ENCODE peak calls at places on chromosome 12, in four cellular contexts. J, I, O and V are unnamed samples.

GRCh38 chr12:107318804-107319535 is 225.6 kb upstream of the CRY1 start:
- DNase-seq in J (peak), O (no peak), I (peak), V (peak)

GRCh38 chr12:80509781-80510556 is 65.9 kb downstream of the PTPRQ start:
- DNase-seq in I (no peak), J (peak), O (no peak), V (no peak)

GRCh38 chr12:5807090-5807414 is 138.0 kb downstream of the ANO2 start:
- DNase-seq in J (no peak), O (no peak), I (no peak), V (no peak)

GRCh38 chr12:77847060-77847541 is 16.4 kb downstream of the NAV3 start:
- DNase-seq in J (no peak), O (peak), I (no peak), V (no peak)

GRCh38 chr12:25995906-25996305 is 37.4 kb downstream of the RASSF8 start:
- DNase-seq in I (no peak), J (no peak), O (no peak), V (no peak)

GRCh38 chr12:105741786-105742566 is 396.8 kb downstream of the NUAK1 start:
- DNase-seq in I (no peak), J (no peak), O (no peak), V (no peak)

GRCh38 chr12:67758119-67758873 is 109.8 kb downstream of the DYRK2 start:
- DNase-seq in J (peak), I (no peak), O (peak), V (no peak)

GRCh38 chr12:25436206-25436912 is 116.7 kb downstream of the LMNTD1 start:
- DNase-seq in J (peak), O (peak), I (peak), V (no peak)

GRCh38 chr12:790608-791007 is 38.2 kb downstream of the WNK1 start:
- DNase-seq in O (no peak), I (no peak), J (no peak), V (no peak)

GRCh38 chr12:12983420-12984035 is 16.5 kb downstream of the HEBP1 start:
- DNase-seq in I (peak), O (no peak), J (peak), V (no peak)

GRCh38 chr12:78431931-78432330 is 432.6 kb upstream of the SYT1 start:
- DNase-seq in O (no peak), J (no peak), I (no peak), V (no peak)

GRCh38 chr12:49567611-49568441 is at the start of gene MCRS1:
- DNase-seq in I (peak), J (peak), O (peak), V (peak)

GRCh38 chr12:84910549-84911241 is 1.9 kb downstream of the SLC6A15 start:
- DNase-seq in I (no peak), O (no peak), J (peak), V (no peak)

GRCh38 chr12:113071427-113072112 is 15.0 kb downstream of the DTX1 start:
- DNase-seq in O (no peak), J (no peak), I (no peak), V (no peak)

GRCh38 chr12:132881853-132882252 is 5.6 kb downstream of the CHFR start:
- DNase-seq in I (no peak), J (no peak), O (no peak), V (no peak)

GRCh38 chr12:59055204-59055839 is 135.0 kb upstream of the LRIG3 start:
- DNase-seq in I (no peak), J (no peak), O (no peak), V (no peak)

GRCh38 chr12:122984612-122985358 is 4.3 kb downstream of the ARL6IP4 start:
- DNase-seq in O (no peak), I (no peak), J (no peak), V (no peak)

GRCh38 chr12:66813137-66813867 is 134.4 kb upstream of the GRIP1 start:
- DNase-seq in J (no peak), I (no peak), O (no peak), V (no peak)

GRCh38 chr12:21433525-21433924 is 3.9 kb upstream of the PYROXD1 start:
- DNase-seq in O (no peak), J (no peak), I (no peak), V (no peak)

GRCh38 chr12:49622501-49623141 is 740 bp upstream of the PRPF40B start:
- DNase-seq in J (no peak), O (peak), I (no peak), V (peak)

GRCh38 chr12:59023861-59024424 is 103.6 kb upstream of the LRIG3 start:
- DNase-seq in O (no peak), J (no peak), I (no peak), V (no peak)

GRCh38 chr12:119505001-119505400 is 88.6 kb upstream of the TMEM233 start:
- DNase-seq in J (no peak), O (no peak), I (no peak), V (no peak)

GRCh38 chr12:11822071-11822818 is 172.8 kb downstream of the ETV6 start:
- DNase-seq in J (no peak), O (peak), I (no peak), V (no peak)

GRCh38 chr12:109753959-109754358 is 40.3 kb downstream of the FAM222A start:
- DNase-seq in J (peak), I (no peak), O (no peak), V (no peak)

GRCh38 chr12:83378186-83378727 is 691.6 kb downstream of the TMTC2 start:
- DNase-seq in I (no peak), J (no peak), O (no peak), V (no peak)

GRCh38 chr12:120199595-120200306 is 1.2 kb downstream of the RPLP0 start:
- DNase-seq in I (no peak), O (no peak), J (no peak), V (no peak)

GRCh38 chr12:2248901-2249381 is 196.2 kb downstream of the CACNA1C start:
- DNase-seq in O (peak), I (no peak), J (peak), V (no peak)

DNA sequence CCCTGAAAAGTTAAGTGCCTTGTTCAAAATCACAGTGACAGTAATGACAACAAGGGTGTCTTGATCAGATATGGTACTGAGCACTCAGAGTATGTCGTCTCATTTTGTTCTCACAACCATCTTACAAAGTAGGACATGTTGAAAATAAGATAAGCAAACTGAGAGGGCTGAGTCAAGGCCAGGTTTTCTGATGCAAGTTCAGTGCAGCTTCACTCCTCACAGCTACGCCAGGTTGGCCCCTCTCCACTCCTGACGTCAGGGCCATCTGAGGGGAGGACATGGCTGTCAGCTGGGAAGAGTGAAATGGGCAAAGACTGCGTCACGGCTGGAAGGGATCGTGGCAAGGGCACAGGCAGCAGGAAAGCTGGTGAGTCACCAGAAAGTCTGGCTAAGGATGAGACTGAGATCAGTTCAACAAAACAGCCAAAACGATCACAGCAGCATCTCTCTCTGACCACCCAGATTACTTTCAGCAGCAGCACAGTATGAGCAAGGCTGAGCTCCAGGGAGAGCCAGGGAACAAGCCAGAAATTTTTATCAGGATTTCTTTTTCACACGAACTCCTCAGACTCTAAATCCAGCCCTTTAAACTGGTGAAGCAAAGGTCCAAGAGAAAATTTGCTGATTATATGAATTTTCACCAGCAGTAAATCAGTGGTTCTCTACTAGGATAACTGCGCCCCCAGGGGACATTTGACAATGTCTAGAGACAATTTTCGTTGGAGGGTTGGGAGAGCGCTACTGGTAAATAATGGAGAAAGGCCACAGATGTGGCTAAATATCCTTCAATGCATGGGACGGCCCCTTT is 297.9 kb upstream of the AMIGO2 start:
- DNase-seq in O (no peak), J (no peak), I (peak), V (no peak)
- TF ChIP-seq NRF1 in O (no peak), J (no peak), I (peak), V (no peak)

DNA sequence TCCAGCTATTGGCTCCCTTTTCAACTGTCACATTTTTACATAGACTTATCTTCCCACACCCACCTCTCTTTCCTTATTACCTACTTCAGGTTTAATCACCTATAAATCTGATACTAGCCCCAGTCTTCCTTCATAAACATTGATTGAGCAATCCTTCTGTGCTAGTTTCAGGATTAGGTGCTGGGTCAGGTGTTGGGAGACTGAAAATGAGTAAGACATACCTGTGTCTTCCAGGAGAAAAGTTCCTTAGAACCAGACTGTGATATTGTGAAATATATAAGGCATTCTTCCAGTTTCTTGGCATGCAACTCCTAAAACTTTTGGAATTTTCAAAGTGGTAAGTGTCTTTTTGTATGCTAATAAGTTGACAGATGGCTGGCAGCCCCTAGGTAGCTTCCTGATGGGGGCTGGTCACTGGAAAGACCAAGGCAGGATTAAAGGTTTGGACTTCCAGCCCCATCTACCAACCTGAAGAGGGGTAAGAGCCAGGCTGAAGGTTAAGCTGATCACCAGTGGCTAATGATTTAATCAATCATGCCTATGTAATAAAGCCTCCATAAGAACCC is 4.6 kb downstream of the ANO6 start:
- DNase-seq in O (no peak), J (no peak), I (no peak), V (no peak)
- TF ChIP-seq NRF1 in O (no peak), J (no peak), I (no peak), V (no peak)

GRCh38 chr12:94134226-94134795 is 14.1 kb upstream of the PLXNC1 start:
- DNase-seq in O (no peak), J (peak), I (peak), V (no peak)
- TF ChIP-seq NRF1 in O (no peak), J (no peak), I (no peak), V (no peak)

GRCh38 chr12:116894913-116895312 is 13.7 kb upstream of the HRK start:
- DNase-seq in O (no peak), J (no peak), I (no peak), V (no peak)
- TF ChIP-seq NRF1 in O (no peak), J (no peak), I (no peak), V (no peak)

GRCh38 chr12:54356951-54357356 is 7.3 kb downstream of the GPR84 start:
- DNase-seq in I (no peak), O (no peak), J (no peak), V (peak)
- TF ChIP-seq NRF1 in I (peak), O (no peak), J (no peak), V (no peak)

GRCh38 chr12:63151898-63152700 is 1.1 kb upstream of the AVPR1A start:
- DNase-seq in O (no peak), I (peak), J (peak), V (no peak)
- TF ChIP-seq NRF1 in O (no peak), I (no peak), J (no peak), V (no peak)